ENCODE peak calls at places on chromosome 9, in eight cellular contexts. One of them, this sample, is unnamed.

GRCh38 chr9:107750741-107751521 is 261.4 kb upstream of the KLF4 start:
- DNase-seq in nephron progenitor cell: no peak
- DNase-seq in right atrium auricular region: peak
- DNase-seq in stimulated activated CD4-positive, alpha-beta T cell treated with anti-CD3 and anti-CD28 coated beads, Interleukin-12 subunit alpha, Interleukin-12 subunit beta, amount 100 ng/mL, for 4 hours: no peak
- DNase-seq in hypothalamus: peak
- DNase-seq in NCI-H446: peak
- DNase-seq in GM23248: peak
- DNase-seq in activated T-cell treated with anti-CD3 and anti-CD28 coated beads, Interleukin-2, amount 50 U/mL, for 48 hours: no peak
- DNase-seq in this sample: peak

GRCh38 chr9:16509946-16510504 is 360.4 kb downstream of the BNC2 start:
- DNase-seq in nephron progenitor cell: no peak
- DNase-seq in right atrium auricular region: no peak
- DNase-seq in stimulated activated CD4-positive, alpha-beta T cell treated with anti-CD3 and anti-CD28 coated beads, Interleukin-12 subunit alpha, Interleukin-12 subunit beta, amount 100 ng/mL, for 4 hours: no peak
- DNase-seq in hypothalamus: no peak
- DNase-seq in NCI-H446: no peak
- DNase-seq in GM23248: peak
- DNase-seq in activated T-cell treated with anti-CD3 and anti-CD28 coated beads, Interleukin-2, amount 50 U/mL, for 48 hours: no peak
- DNase-seq in this sample: peak

GRCh38 chr9:15264918-15265317 is 42.1 kb downstream of the TTC39B start:
- DNase-seq in nephron progenitor cell: no peak
- DNase-seq in right atrium auricular region: no peak
- DNase-seq in stimulated activated CD4-positive, alpha-beta T cell treated with anti-CD3 and anti-CD28 coated beads, Interleukin-12 subunit alpha, Interleukin-12 subunit beta, amount 100 ng/mL, for 4 hours: no peak
- DNase-seq in hypothalamus: no peak
- DNase-seq in NCI-H446: no peak
- DNase-seq in GM23248: no peak
- DNase-seq in activated T-cell treated with anti-CD3 and anti-CD28 coated beads, Interleukin-2, amount 50 U/mL, for 48 hours: no peak
- DNase-seq in this sample: no peak

GRCh38 chr9:137777761-137778160 is 99.8 kb upstream of the CACNA1B start:
- DNase-seq in nephron progenitor cell: no peak
- DNase-seq in right atrium auricular region: no peak
- DNase-seq in stimulated activated CD4-positive, alpha-beta T cell treated with anti-CD3 and anti-CD28 coated beads, Interleukin-12 subunit alpha, Interleukin-12 subunit beta, amount 100 ng/mL, for 4 hours: no peak
- DNase-seq in hypothalamus: no peak
- DNase-seq in NCI-H446: no peak
- DNase-seq in GM23248: no peak
- DNase-seq in activated T-cell treated with anti-CD3 and anti-CD28 coated beads, Interleukin-2, amount 50 U/mL, for 48 hours: no peak
- DNase-seq in this sample: no peak

GRCh38 chr9:76415731-76416130 is 21.5 kb upstream of the RFK start:
- DNase-seq in nephron progenitor cell: no peak
- DNase-seq in right atrium auricular region: no peak
- DNase-seq in stimulated activated CD4-positive, alpha-beta T cell treated with anti-CD3 and anti-CD28 coated beads, Interleukin-12 subunit alpha, Interleukin-12 subunit beta, amount 100 ng/mL, for 4 hours: no peak
- DNase-seq in hypothalamus: no peak
- DNase-seq in NCI-H446: no peak
- DNase-seq in GM23248: no peak
- DNase-seq in activated T-cell treated with anti-CD3 and anti-CD28 coated beads, Interleukin-2, amount 50 U/mL, for 48 hours: no peak
- DNase-seq in this sample: no peak

GRCh38 chr9:33415152-33416038 is 13.0 kb upstream of the AQP7 start:
- DNase-seq in nephron progenitor cell: peak
- DNase-seq in right atrium auricular region: peak
- DNase-seq in stimulated activated CD4-positive, alpha-beta T cell treated with anti-CD3 and anti-CD28 coated beads, Interleukin-12 subunit alpha, Interleukin-12 subunit beta, amount 100 ng/mL, for 4 hours: peak
- DNase-seq in hypothalamus: peak
- DNase-seq in NCI-H446: peak
- DNase-seq in GM23248: peak
- DNase-seq in activated T-cell treated with anti-CD3 and anti-CD28 coated beads, Interleukin-2, amount 50 U/mL, for 48 hours: peak
- DNase-seq in this sample: no peak

GRCh38 chr9:79623799-79624721 is 52.3 kb downstream of the TLE4 start:
- DNase-seq in nephron progenitor cell: no peak
- DNase-seq in right atrium auricular region: peak
- DNase-seq in stimulated activated CD4-positive, alpha-beta T cell treated with anti-CD3 and anti-CD28 coated beads, Interleukin-12 subunit alpha, Interleukin-12 subunit beta, amount 100 ng/mL, for 4 hours: peak
- DNase-seq in hypothalamus: no peak
- DNase-seq in NCI-H446: no peak
- DNase-seq in GM23248: peak
- DNase-seq in activated T-cell treated with anti-CD3 and anti-CD28 coated beads, Interleukin-2, amount 50 U/mL, for 48 hours: peak
- DNase-seq in this sample: no peak

GRCh38 chr9:137639303-137640051 is 20.7 kb downstream of the EHMT1 start:
- DNase-seq in nephron progenitor cell: no peak
- DNase-seq in right atrium auricular region: no peak
- DNase-seq in stimulated activated CD4-positive, alpha-beta T cell treated with anti-CD3 and anti-CD28 coated beads, Interleukin-12 subunit alpha, Interleukin-12 subunit beta, amount 100 ng/mL, for 4 hours: no peak
- DNase-seq in hypothalamus: no peak
- DNase-seq in NCI-H446: no peak
- DNase-seq in GM23248: peak
- DNase-seq in activated T-cell treated with anti-CD3 and anti-CD28 coated beads, Interleukin-2, amount 50 U/mL, for 48 hours: no peak
- DNase-seq in this sample: no peak

GRCh38 chr9:120917989-120918630 is 8.5 kb downstream of the TRAF1 start:
- DNase-seq in nephron progenitor cell: no peak
- DNase-seq in right atrium auricular region: no peak
- DNase-seq in stimulated activated CD4-positive, alpha-beta T cell treated with anti-CD3 and anti-CD28 coated beads, Interleukin-12 subunit alpha, Interleukin-12 subunit beta, amount 100 ng/mL, for 4 hours: no peak
- DNase-seq in hypothalamus: no peak
- DNase-seq in NCI-H446: no peak
- DNase-seq in GM23248: no peak
- DNase-seq in activated T-cell treated with anti-CD3 and anti-CD28 coated beads, Interleukin-2, amount 50 U/mL, for 48 hours: no peak
- DNase-seq in this sample: no peak

GRCh38 chr9:126366366-126367011 is 39.9 kb downstream of the MVB12B start:
- DNase-seq in nephron progenitor cell: no peak
- DNase-seq in right atrium auricular region: no peak
- DNase-seq in stimulated activated CD4-positive, alpha-beta T cell treated with anti-CD3 and anti-CD28 coated beads, Interleukin-12 subunit alpha, Interleukin-12 subunit beta, amount 100 ng/mL, for 4 hours: no peak
- DNase-seq in hypothalamus: no peak
- DNase-seq in NCI-H446: peak
- DNase-seq in GM23248: peak
- DNase-seq in activated T-cell treated with anti-CD3 and anti-CD28 coated beads, Interleukin-2, amount 50 U/mL, for 48 hours: no peak
- DNase-seq in this sample: no peak

GRCh38 chr9:109906766-109907382 is 126.9 kb downstream of the PALM2AKAP2 start:
- DNase-seq in nephron progenitor cell: no peak
- DNase-seq in right atrium auricular region: no peak
- DNase-seq in stimulated activated CD4-positive, alpha-beta T cell treated with anti-CD3 and anti-CD28 coated beads, Interleukin-12 subunit alpha, Interleukin-12 subunit beta, amount 100 ng/mL, for 4 hours: no peak
- DNase-seq in hypothalamus: no peak
- DNase-seq in NCI-H446: no peak
- DNase-seq in GM23248: peak
- DNase-seq in activated T-cell treated with anti-CD3 and anti-CD28 coated beads, Interleukin-2, amount 50 U/mL, for 48 hours: no peak
- DNase-seq in this sample: peak

GRCh38 chr9:18379073-18379811 is 94.7 kb upstream of the ADAMTSL1 start:
- DNase-seq in nephron progenitor cell: no peak
- DNase-seq in right atrium auricular region: no peak
- DNase-seq in stimulated activated CD4-positive, alpha-beta T cell treated with anti-CD3 and anti-CD28 coated beads, Interleukin-12 subunit alpha, Interleukin-12 subunit beta, amount 100 ng/mL, for 4 hours: no peak
- DNase-seq in hypothalamus: no peak
- DNase-seq in NCI-H446: no peak
- DNase-seq in GM23248: peak
- DNase-seq in activated T-cell treated with anti-CD3 and anti-CD28 coated beads, Interleukin-2, amount 50 U/mL, for 48 hours: no peak
- DNase-seq in this sample: peak

GRCh38 chr9:105038057-105038456 is 110.1 kb upstream of the ABCA1 start:
- DNase-seq in nephron progenitor cell: no peak
- DNase-seq in right atrium auricular region: no peak
- DNase-seq in stimulated activated CD4-positive, alpha-beta T cell treated with anti-CD3 and anti-CD28 coated beads, Interleukin-12 subunit alpha, Interleukin-12 subunit beta, amount 100 ng/mL, for 4 hours: no peak
- DNase-seq in hypothalamus: no peak
- DNase-seq in NCI-H446: no peak
- DNase-seq in GM23248: no peak
- DNase-seq in activated T-cell treated with anti-CD3 and anti-CD28 coated beads, Interleukin-2, amount 50 U/mL, for 48 hours: no peak
- DNase-seq in this sample: no peak

GRCh38 chr9:33893861-33894260 is 76.9 kb downstream of the UBE2R2 start:
- DNase-seq in nephron progenitor cell: no peak
- DNase-seq in right atrium auricular region: no peak
- DNase-seq in stimulated activated CD4-positive, alpha-beta T cell treated with anti-CD3 and anti-CD28 coated beads, Interleukin-12 subunit alpha, Interleukin-12 subunit beta, amount 100 ng/mL, for 4 hours: no peak
- DNase-seq in hypothalamus: no peak
- DNase-seq in NCI-H446: no peak
- DNase-seq in GM23248: no peak
- DNase-seq in activated T-cell treated with anti-CD3 and anti-CD28 coated beads, Interleukin-2, amount 50 U/mL, for 48 hours: no peak
- DNase-seq in this sample: no peak

GRCh38 chr9:132546148-132547051 is 36.0 kb upstream of the BARHL1 start:
- DNase-seq in nephron progenitor cell: peak
- DNase-seq in right atrium auricular region: no peak
- DNase-seq in stimulated activated CD4-positive, alpha-beta T cell treated with anti-CD3 and anti-CD28 coated beads, Interleukin-12 subunit alpha, Interleukin-12 subunit beta, amount 100 ng/mL, for 4 hours: no peak
- DNase-seq in hypothalamus: no peak
- DNase-seq in NCI-H446: peak
- DNase-seq in GM23248: peak
- DNase-seq in activated T-cell treated with anti-CD3 and anti-CD28 coated beads, Interleukin-2, amount 50 U/mL, for 48 hours: no peak
- DNase-seq in this sample: no peak

GRCh38 chr9:18396102-18396728 is 77.7 kb upstream of the ADAMTSL1 start:
- DNase-seq in nephron progenitor cell: no peak
- DNase-seq in right atrium auricular region: no peak
- DNase-seq in stimulated activated CD4-positive, alpha-beta T cell treated with anti-CD3 and anti-CD28 coated beads, Interleukin-12 subunit alpha, Interleukin-12 subunit beta, amount 100 ng/mL, for 4 hours: no peak
- DNase-seq in hypothalamus: no peak
- DNase-seq in NCI-H446: peak
- DNase-seq in GM23248: peak
- DNase-seq in activated T-cell treated with anti-CD3 and anti-CD28 coated beads, Interleukin-2, amount 50 U/mL, for 48 hours: no peak
- DNase-seq in this sample: peak

GRCh38 chr9:99092643-99093491 is 12.0 kb upstream of the TGFBR1 start:
- DNase-seq in nephron progenitor cell: no peak
- DNase-seq in right atrium auricular region: no peak
- DNase-seq in stimulated activated CD4-positive, alpha-beta T cell treated with anti-CD3 and anti-CD28 coated beads, Interleukin-12 subunit alpha, Interleukin-12 subunit beta, amount 100 ng/mL, for 4 hours: no peak
- DNase-seq in hypothalamus: no peak
- DNase-seq in NCI-H446: peak
- DNase-seq in GM23248: no peak
- DNase-seq in activated T-cell treated with anti-CD3 and anti-CD28 coated beads, Interleukin-2, amount 50 U/mL, for 48 hours: peak
- DNase-seq in this sample: no peak

GRCh38 chr9:94826644-94827410 is 100.3 kb downstream of the AOPEP start:
- DNase-seq in nephron progenitor cell: no peak
- DNase-seq in right atrium auricular region: no peak
- DNase-seq in stimulated activated CD4-positive, alpha-beta T cell treated with anti-CD3 and anti-CD28 coated beads, Interleukin-12 subunit alpha, Interleukin-12 subunit beta, amount 100 ng/mL, for 4 hours: no peak
- DNase-seq in hypothalamus: no peak
- DNase-seq in NCI-H446: no peak
- DNase-seq in GM23248: no peak
- DNase-seq in activated T-cell treated with anti-CD3 and anti-CD28 coated beads, Interleukin-2, amount 50 U/mL, for 48 hours: no peak
- DNase-seq in this sample: no peak

GRCh38 chr9:7828344-7828743 is 28.8 kb upstream of the DMAC1 start:
- DNase-seq in nephron progenitor cell: no peak
- DNase-seq in right atrium auricular region: no peak
- DNase-seq in stimulated activated CD4-positive, alpha-beta T cell treated with anti-CD3 and anti-CD28 coated beads, Interleukin-12 subunit alpha, Interleukin-12 subunit beta, amount 100 ng/mL, for 4 hours: no peak
- DNase-seq in hypothalamus: no peak
- DNase-seq in NCI-H446: no peak
- DNase-seq in GM23248: no peak
- DNase-seq in activated T-cell treated with anti-CD3 and anti-CD28 coated beads, Interleukin-2, amount 50 U/mL, for 48 hours: no peak
- DNase-seq in this sample: no peak

GRCh38 chr9:128117613-128118471 is 9.7 kb downstream of the PTGES2 start:
- DNase-seq in nephron progenitor cell: peak
- DNase-seq in right atrium auricular region: peak
- DNase-seq in stimulated activated CD4-positive, alpha-beta T cell treated with anti-CD3 and anti-CD28 coated beads, Interleukin-12 subunit alpha, Interleukin-12 subunit beta, amount 100 ng/mL, for 4 hours: peak
- DNase-seq in hypothalamus: peak
- DNase-seq in NCI-H446: peak
- DNase-seq in GM23248: peak
- DNase-seq in activated T-cell treated with anti-CD3 and anti-CD28 coated beads, Interleukin-2, amount 50 U/mL, for 48 hours: peak
- DNase-seq in this sample: peak

GRCh38 chr9:83501552-83501951 is 36.6 kb downstream of the FRMD3 start:
- DNase-seq in nephron progenitor cell: no peak
- DNase-seq in right atrium auricular region: no peak
- DNase-seq in stimulated activated CD4-positive, alpha-beta T cell treated with anti-CD3 and anti-CD28 coated beads, Interleukin-12 subunit alpha, Interleukin-12 subunit beta, amount 100 ng/mL, for 4 hours: no peak
- DNase-seq in hypothalamus: no peak
- DNase-seq in NCI-H446: no peak
- DNase-seq in GM23248: no peak
- DNase-seq in activated T-cell treated with anti-CD3 and anti-CD28 coated beads, Interleukin-2, amount 50 U/mL, for 48 hours: no peak
- DNase-seq in this sample: peak

GRCh38 chr9:100211471-100211870 is 112.4 kb downstream of the INVS start:
- DNase-seq in nephron progenitor cell: no peak
- DNase-seq in right atrium auricular region: no peak
- DNase-seq in stimulated activated CD4-positive, alpha-beta T cell treated with anti-CD3 and anti-CD28 coated beads, Interleukin-12 subunit alpha, Interleukin-12 subunit beta, amount 100 ng/mL, for 4 hours: no peak
- DNase-seq in hypothalamus: no peak
- DNase-seq in NCI-H446: peak
- DNase-seq in GM23248: no peak
- DNase-seq in activated T-cell treated with anti-CD3 and anti-CD28 coated beads, Interleukin-2, amount 50 U/mL, for 48 hours: no peak
- DNase-seq in this sample: no peak

GRCh38 chr9:38160613-38161215 is 91.7 kb upstream of the SHB start:
- DNase-seq in nephron progenitor cell: peak
- DNase-seq in right atrium auricular region: peak
- DNase-seq in stimulated activated CD4-positive, alpha-beta T cell treated with anti-CD3 and anti-CD28 coated beads, Interleukin-12 subunit alpha, Interleukin-12 subunit beta, amount 100 ng/mL, for 4 hours: peak
- DNase-seq in hypothalamus: peak
- DNase-seq in NCI-H446: peak
- DNase-seq in GM23248: peak
- DNase-seq in activated T-cell treated with anti-CD3 and anti-CD28 coated beads, Interleukin-2, amount 50 U/mL, for 48 hours: peak
- DNase-seq in this sample: peak

GRCh38 chr9:93260290-93261066 is 76.5 kb downstream of the WNK2 start:
- DNase-seq in nephron progenitor cell: no peak
- DNase-seq in right atrium auricular region: peak
- DNase-seq in stimulated activated CD4-positive, alpha-beta T cell treated with anti-CD3 and anti-CD28 coated beads, Interleukin-12 subunit alpha, Interleukin-12 subunit beta, amount 100 ng/mL, for 4 hours: no peak
- DNase-seq in hypothalamus: no peak
- DNase-seq in NCI-H446: no peak
- DNase-seq in GM23248: no peak
- DNase-seq in activated T-cell treated with anti-CD3 and anti-CD28 coated beads, Interleukin-2, amount 50 U/mL, for 48 hours: peak
- DNase-seq in this sample: no peak